ENCODE peak calls at places on chromosomes 2 and 18, in five cellular contexts. A, E, Z, O and T are unnamed samples.

GRCh38 chr2:19244460-19245363 is 113.7 kb downstream of the OSR1 start:
- DNase-seq in Z (no peak), O (peak), E (peak), A (no peak), T (no peak)

GRCh38 chr2:17051558-17051957 is 385.9 kb upstream of the CYRIA start:
- DNase-seq in E (no peak), A (no peak), O (no peak), Z (no peak), T (no peak)

GRCh38 chr2:39059366-39059952 is 61.4 kb downstream of the SOS1 start:
- DNase-seq in E (no peak), A (peak), Z (peak), O (peak), T (peak)

GRCh38 chr18:23703057-23703986 is 14.1 kb downstream of the LAMA3 start:
- DNase-seq in O (peak), Z (peak), A (peak), E (peak), T (peak)

GRCh38 chr2:226895579-226895978 is 59.7 kb downstream of the RHBDD1 start:
- DNase-seq in A (no peak), O (no peak), E (no peak), Z (no peak), T (no peak)

GRCh38 chr2:240964854-240965295 is 33.5 kb upstream of the SNED1 start:
- DNase-seq in E (no peak), Z (no peak), A (no peak), O (no peak), T (no peak)

GRCh38 chr18:12403601-12404506 is 3.9 kb upstream of the PRELID3A start:
- DNase-seq in E (peak), Z (no peak), O (peak), A (peak), T (peak)

GRCh38 chr2:151315381-151315903 is 26.0 kb upstream of the NMI start:
- DNase-seq in E (no peak), O (peak), Z (no peak), A (peak), T (peak)

GRCh38 chr18:1013951-1014350 is 109.3 kb downstream of the ADCYAP1 start:
- DNase-seq in Z (no peak), O (no peak), A (no peak), E (peak), T (no peak)

GRCh38 chr18:26708814-26709717 is 156.4 kb downstream of the AQP4 start:
- DNase-seq in E (no peak), A (peak), O (no peak), Z (no peak), T (no peak)

GRCh38 chr2:70851704-70852103 is 16.1 kb upstream of the CD207 start:
- DNase-seq in O (no peak), E (no peak), A (peak), Z (no peak), T (peak)

GRCh38 chr2:208511016-208511415 is 104.4 kb downstream of the PTH2R start:
- DNase-seq in A (no peak), O (no peak), Z (no peak), E (no peak), T (no peak)

GRCh38 chr2:19580830-19581229 is 222.4 kb upstream of the OSR1 start:
- DNase-seq in A (peak), Z (no peak), E (no peak), O (no peak), T (peak)

GRCh38 chr18:37425182-37425581 is 140.4 kb downstream of the CELF4 start:
- DNase-seq in A (no peak), O (no peak), E (no peak), Z (no peak), T (no peak)

GRCh38 chr18:6811816-6812215 is 82.3 kb downstream of the ARHGAP28 start:
- DNase-seq in Z (no peak), E (no peak), A (no peak), O (no peak), T (peak)

GRCh38 chr18:8970843-8971242 is 131.7 kb upstream of the NDUFV2 start:
- DNase-seq in O (no peak), Z (no peak), E (no peak), A (no peak), T (no peak)

GRCh38 chr2:218006741-218007140 is 3.9 kb upstream of the TNS1 start:
- DNase-seq in A (peak), E (no peak), Z (no peak), O (no peak), T (peak)

GRCh38 chr2:114127372-114127771 is 237.5 kb downstream of the ACTR3 start:
- DNase-seq in A (no peak), O (no peak), Z (no peak), E (peak), T (peak)

GRCh38 chr2:73020657-73021370 is 50.7 kb downstream of the SFXN5 start:
- DNase-seq in E (peak), A (peak), Z (no peak), O (peak), T (peak)

GRCh38 chr2:96622544-96622943 is 15.6 kb downstream of the KANSL3 start:
- DNase-seq in E (no peak), O (no peak), Z (peak), A (no peak), T (no peak)

GRCh38 chr2:54644236-54644635 is 79.2 kb upstream of the EML6 start:
- DNase-seq in O (no peak), A (no peak), E (no peak), Z (no peak), T (peak)

GRCh38 chr18:24234850-24235418 is 96.1 kb downstream of the CABYR start:
- DNase-seq in O (no peak), Z (no peak), A (no peak), E (no peak), T (no peak)

GRCh38 chr2:55742996-55743395 is 49.4 kb upstream of the PNPT1 start:
- DNase-seq in O (no peak), A (no peak), E (no peak), Z (no peak), T (no peak)